ENCODE peak calls at places on chromosomes 4 and X, in four cellular contexts. I is EH, K is hypothalamus, S is sciatic nerve. H is an unnamed sample.

GRCh38 chr4:41154814-41155177 is 59.5 kb downstream of the APBB2 start:
- DNase-seq in I (peak), K (peak), S (no peak), H (no peak)

GRCh38 chr4:169009281-169010124 is 552 bp downstream of the CBR4 start:
- DNase-seq in I (peak), K (peak), S (peak), H (peak)

GRCh38 chrX:17328837-17329236 is 46.2 kb upstream of the NHS start:
- DNase-seq in I (no peak), K (no peak), S (no peak), H (no peak)

GRCh38 chrX:13837290-13837745 is 20.4 kb upstream of the GPM6B start:
- DNase-seq in I (no peak), K (peak), S (no peak), H (no peak)

GRCh38 chrX:119222932-119223331 is 13.2 kb upstream of the PGRMC1 start:
- DNase-seq in I (no peak), K (no peak), S (no peak), H (no peak)

GRCh38 chr4:168537086-168537485 is 40.2 kb downstream of the PALLD start:
- DNase-seq in I (no peak), K (no peak), S (no peak), H (no peak)

GRCh38 chr4:70559216-70559830 is 32.7 kb upstream of the AMBN start:
- DNase-seq in I (peak), K (peak), S (peak), H (no peak)

GRCh38 chrX:12975999-12976558 is 1.2 kb downstream of the TMSB4X start:
- DNase-seq in I (peak), K (no peak), S (peak), H (no peak)

GRCh38 chr4:33381806-33382205 is 2661.6 kb downstream of the PCDH7 start:
- DNase-seq in I (no peak), K (no peak), S (no peak), H (no peak)

GRCh38 chr4:188012546-188012945 is 17.0 kb downstream of the ZFP42 start:
- DNase-seq in I (no peak), K (no peak), S (no peak), H (no peak)

GRCh38 chr4:55661398-55662056 is 25.4 kb upstream of the NMU start:
- DNase-seq in I (no peak), K (no peak), S (no peak), H (no peak)

GRCh38 chr4:186643501-186644315 is 79.9 kb downstream of the FAT1 start:
- DNase-seq in I (peak), K (no peak), S (no peak), H (no peak)

GRCh38 chrX:40098264-40099045 is 697 bp upstream of the BCOR start:
- DNase-seq in I (peak), K (peak), S (peak), H (peak)

GRCh38 chr4:150308824-150309472 is 230.7 kb downstream of the DCLK2 start:
- DNase-seq in I (peak), K (no peak), S (no peak), H (no peak)

GRCh38 chr4:1154126-1154522 is 18.3 kb downstream of the SPON2 start:
- DNase-seq in I (no peak), K (no peak), S (no peak), H (no peak)

GRCh38 chr4:33837043-33837442 is 2407.3 kb downstream of the ARAP2 start:
- DNase-seq in I (peak), K (no peak), S (no peak), H (no peak)

GRCh38 chr4:181536753-181537434 is 706.3 kb upstream of the TENM3 start:
- DNase-seq in I (peak), K (no peak), S (no peak), H (no peak)

GRCh38 chr4:78059524-78059889 is 2.4 kb downstream of the FRAS1 start:
- DNase-seq in I (peak), K (no peak), S (peak), H (peak)

GRCh38 chr4:62670509-62670908 is 1470.4 kb downstream of the ADGRL3 start:
- DNase-seq in I (no peak), K (no peak), S (no peak), H (no peak)

GRCh38 chrX:25737540-25737939 is 400.6 kb upstream of the MAGEB18 start:
- DNase-seq in I (no peak), K (no peak), S (no peak), H (no peak)